ENCODE peak calls at places on chromosomes 5 and 9, in eight cellular contexts. K, J, E, T, P, W, F and H are unnamed samples.

GRCh38 chr9:121233906-121234901 is 32.5 kb upstream of the RAB14 start:
- DNase-seq in J (no peak), E (no peak), P (no peak), T (no peak), K (no peak), F (no peak), W (peak), H (no peak)

GRCh38 chr5:15887072-15887471 is 292.5 kb downstream of the MARCHF11 start:
- DNase-seq in W (no peak), K (no peak), J (no peak), P (no peak), E (no peak), T (no peak), F (no peak), H (no peak)

GRCh38 chr9:95055851-95056551 is 261.5 kb downstream of the FANCC start:
- DNase-seq in J (no peak), T (peak), F (no peak), E (no peak), K (no peak), P (no peak), W (peak), H (no peak)

GRCh38 chr5:117220730-117221129 is 646.1 kb upstream of the SEMA6A start:
- DNase-seq in K (no peak), W (no peak), F (no peak), J (no peak), E (no peak), P (no peak), T (no peak), H (no peak)

GRCh38 chr5:57681942-57682341 is 199.3 kb upstream of the ACTBL2 start:
- DNase-seq in E (no peak), P (no peak), W (peak), J (no peak), F (no peak), T (no peak), K (no peak), H (no peak)

GRCh38 chr5:28269978-28270377 is 1231.6 kb upstream of the CDH9 start:
- DNase-seq in J (no peak), F (no peak), W (no peak), P (no peak), T (no peak), E (no peak), K (no peak), H (no peak)

GRCh38 chr5:166907314-166907713 is 1384.1 kb upstream of the WWC1 start:
- DNase-seq in P (no peak), E (no peak), F (no peak), J (no peak), W (no peak), K (no peak), T (no peak), H (no peak)

GRCh38 chr5:77218263-77218662 is 7.8 kb downstream of the PDE8B start:
- DNase-seq in F (no peak), J (no peak), E (no peak), T (no peak), K (no peak), P (no peak), W (peak), H (no peak)

GRCh38 chr5:72270037-72270436 is 50.0 kb downstream of the MRPS27 start:
- DNase-seq in P (no peak), T (no peak), E (no peak), J (no peak), K (no peak), W (no peak), F (no peak), H (no peak)

GRCh38 chr9:78607853-78608252 is 310.9 kb downstream of the PSAT1 start:
- DNase-seq in K (no peak), J (no peak), T (no peak), W (no peak), F (no peak), P (no peak), E (no peak), H (no peak)